ENCODE peak calls at places on chromosome 22, in ten cellular contexts. I is Peyer's patch, R is HCT116, X is left ventricle myocardium inferior, Z is PC-9, H is progenitor cell of endocrine pancreas, K is HFF-Myc, G is HFFc6, N is colonic mucosa, C is brain microvascular endothelial cell. B is an unnamed sample.

GRCh38 chr22:47059701-47060161 is 297.3 kb downstream of the TBC1D22A start:
- DNase-seq in I (no peak), R (no peak), X (no peak), Z (no peak), H (no peak), K (no peak), G (no peak), N (no peak), C (no peak), B (no peak)

GRCh38 chr22:49301398-49302149 is 526.1 kb downstream of the BRD1 start:
- DNase-seq in I (no peak), R (no peak), X (no peak), Z (no peak), H (peak; percentile 8), K (no peak), G (no peak), N (no peak), C (no peak), B (peak; percentile 27)

GRCh38 chr22:26753125-26753862 is 95.9 kb downstream of the MIAT start:
- DNase-seq in I (no peak), R (no peak), X (no peak), Z (no peak), H (no peak), K (no peak), G (no peak), N (no peak), C (no peak), B (no peak)

GRCh38 chr22:42747701-42748513 is 27.2 kb upstream of the A4GALT start:
- DNase-seq in I (no peak), R (no peak), X (no peak), Z (no peak), H (no peak), K (no peak), G (peak; percentile 74), N (no peak), C (peak; percentile 66), B (no peak)

GRCh38 chr22:33917744-33918406 is 2.4 kb downstream of the LARGE1 start:
- DNase-seq in I (no peak), R (no peak), X (no peak), Z (no peak), H (no peak), K (no peak), G (no peak), N (no peak), C (no peak), B (no peak)

GRCh38 chr22:35409783-35410662 is 10.1 kb downstream of the MCM5 start:
- DNase-seq in I (no peak), R (no peak), X (no peak), Z (no peak), H (no peak), K (no peak), G (no peak), N (no peak), C (no peak), B (peak; percentile 51)

GRCh38 chr22:39748877-39749276 is 144.7 kb downstream of the ENTHD1 start:
- DNase-seq in I (no peak), R (no peak), X (no peak), Z (no peak), H (no peak), K (peak; percentile 33), G (peak; percentile 48), N (no peak), C (no peak), B (no peak)

GRCh38 chr22:17120711-17121234 is 387 bp downstream of the TMEM121B start:
- DNase-seq in I (no peak), R (no peak), X (no peak), Z (no peak), H (no peak), K (no peak), G (no peak), N (no peak), C (no peak), B (peak; percentile 32)

GRCh38 chr22:22802346-22802970 is 85.2 kb upstream of the IGLL5 start:
- DNase-seq in I (no peak), R (no peak), X (no peak), Z (no peak), H (no peak), K (no peak), G (no peak), N (no peak), C (no peak), B (peak; percentile 54)
- TF ChIP-seq CTCF in I (peak; percentile 41), R (no peak), X (peak; percentile 14), Z (peak; percentile 18), H (peak; percentile 22), K (peak; percentile 19), G (peak; percentile 50), N (no peak), C (no peak), B (peak; percentile 80)

DNA sequence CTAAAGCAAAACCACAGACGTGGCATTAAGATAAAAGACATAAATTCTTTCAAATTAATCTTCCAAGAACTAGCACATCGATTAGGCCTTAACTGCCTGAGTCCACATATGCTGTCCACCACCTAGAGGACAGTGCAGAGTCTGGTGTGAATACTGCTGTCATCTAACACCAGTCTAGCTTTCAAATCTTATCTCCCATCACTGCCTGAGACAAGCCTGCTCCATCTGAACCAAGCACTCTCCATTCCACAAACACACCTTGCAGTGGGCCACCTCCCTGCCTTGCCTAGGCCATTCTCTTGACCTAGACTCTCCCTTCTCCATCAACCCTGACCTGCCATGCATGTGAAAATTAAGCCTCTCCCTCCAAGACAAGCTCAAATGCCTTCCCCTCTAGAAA is 129.5 kb upstream of the PITPNB start:
- DNase-seq in I (no peak), R (no peak), X (no peak), Z (no peak), H (no peak), K (no peak), G (no peak), N (no peak), C (no peak), B (no peak)
- TF ChIP-seq CTCF in I (no peak), R (no peak), X (no peak), Z (no peak), H (no peak), K (no peak), G (no peak), N (no peak), C (no peak), B (no peak)

GRCh38 chr22:19957445-19957844 is 15.8 kb upstream of the TXNRD2 start:
- DNase-seq in I (no peak), R (no peak), X (peak; percentile 13), Z (no peak), H (no peak), K (no peak), G (no peak), N (no peak), C (no peak), B (no peak)
- TF ChIP-seq CTCF in I (no peak), R (no peak), X (no peak), Z (no peak), H (peak; percentile 10), K (peak; percentile 12), G (no peak), N (no peak), C (peak; percentile 9), B (no peak)

GRCh38 chr22:38298312-38299000 is 18.8 kb downstream of the CSNK1E start:
- DNase-seq in I (peak; percentile 51), R (peak; percentile 58), X (no peak), Z (peak; percentile 97), H (peak; percentile 28), K (no peak), G (peak; percentile 32), N (no peak), C (peak; percentile 97), B (no peak)
- TF ChIP-seq CTCF in I (peak; percentile 45), R (no peak), X (peak; percentile 43), Z (peak; percentile 92), H (peak; percentile 50), K (peak; percentile 43), G (peak; percentile 76), N (peak; percentile 36), C (peak; percentile 85), B (peak; percentile 57)

DNA sequence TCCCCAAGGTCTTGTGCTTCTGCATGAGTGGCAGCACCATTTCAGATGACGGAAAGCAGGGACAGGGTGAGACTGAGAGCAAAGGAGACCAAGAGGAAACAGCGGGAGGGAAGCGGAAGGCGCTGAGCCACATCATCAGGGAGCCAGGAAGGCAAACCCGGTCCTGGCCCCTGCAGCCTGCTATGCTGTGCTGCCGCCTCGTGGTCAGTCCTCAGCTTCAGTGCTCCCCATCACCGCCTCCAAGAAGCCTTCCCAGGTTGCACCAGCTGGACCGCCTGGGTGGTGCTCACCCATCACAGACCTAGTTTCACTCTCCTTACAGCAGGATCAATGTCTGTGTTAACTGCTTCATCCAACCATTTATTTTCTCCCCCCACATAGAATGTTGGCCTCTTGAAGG is 73.0 kb upstream of the PHF21B start:
- DNase-seq in I (no peak), R (no peak), X (no peak), Z (no peak), H (no peak), K (no peak), G (no peak), N (no peak), C (no peak), B (no peak)
- TF ChIP-seq CTCF in I (no peak), R (peak; percentile 25), X (peak; percentile 15), Z (peak; percentile 36), H (peak; percentile 36), K (peak; percentile 57), G (peak; percentile 72), N (no peak), C (peak; percentile 63), B (no peak)

B was measured in CD8-positive, alpha-beta T cell.